ENCODE peak calls at places on chromosomes 11 and 22, in seven cellular contexts. O, R, Q, L, C, T and F are unnamed samples.

GRCh38 chr11:128525411-128526243 is 61.7 kb downstream of the ETS1 start:
- DNase-seq in O (no peak), R (no peak), Q (no peak), L (no peak), C (no peak), T (no peak), F (no peak)

GRCh38 chr11:118608268-118609214 is 1.1 kb downstream of the PHLDB1 start:
- DNase-seq in O (peak; percentile 56), R (peak; percentile 48), Q (peak; percentile 88), L (peak; percentile 57), C (no peak), T (no peak), F (peak; percentile 95)

GRCh38 chr11:101863361-101863760 is 51.4 kb upstream of the CEP126 start:
- DNase-seq in O (no peak), R (no peak), Q (no peak), L (no peak), C (no peak), T (no peak), F (no peak)

GRCh38 chr22:31647066-31647465 is 14.9 kb downstream of the PISD start:
- DNase-seq in O (no peak), R (no peak), Q (no peak), L (no peak), C (no peak), T (no peak), F (no peak)

GRCh38 chr22:39237276-39238123 is 7.3 kb downstream of the PDGFB start:
- DNase-seq in O (no peak), R (no peak), Q (peak; percentile 47), L (no peak), C (no peak), T (no peak), F (no peak)

GRCh38 chr11:64071849-64072248 is 36.1 kb downstream of the FLRT1 start:
- DNase-seq in O (no peak), R (no peak), Q (no peak), L (no peak), C (no peak), T (no peak), F (no peak)

GRCh38 chr11:1405186-1406020 is 15.7 kb downstream of the BRSK2 start:
- DNase-seq in O (no peak), R (no peak), Q (no peak), L (no peak), C (no peak), T (no peak), F (no peak)

GRCh38 chr11:69134957-69135356 is 20.8 kb upstream of the SMIM38 start:
- DNase-seq in O (no peak), R (no peak), Q (no peak), L (no peak), C (no peak), T (no peak), F (no peak)

GRCh38 chr22:25409240-25409639 is 155.2 kb upstream of the GRK3 start:
- DNase-seq in O (no peak), R (no peak), Q (peak; percentile 62), L (no peak), C (no peak), T (no peak), F (no peak)

GRCh38 chr11:65713212-65713969 is 1.3 kb downstream of the KAT5 start:
- DNase-seq in O (no peak), R (no peak), Q (no peak), L (no peak), C (no peak), T (no peak), F (no peak)

GRCh38 chr22:42084874-42085273 is 5.4 kb downstream of the SMDT1 start:
- DNase-seq in O (no peak), R (no peak), Q (no peak), L (no peak), C (no peak), T (no peak), F (no peak)

GRCh38 chr11:76270387-76270786 is 64.1 kb upstream of the WNT11 start:
- DNase-seq in O (no peak), R (peak; percentile 75), Q (no peak), L (no peak), C (no peak), T (no peak), F (no peak)

GRCh38 chr11:117457835-117458234 is 130.2 kb downstream of the CEP164 start:
- DNase-seq in O (peak; percentile 48), R (no peak), Q (no peak), L (no peak), C (no peak), T (no peak), F (no peak)

GRCh38 chr22:29346659-29347058 is 31.2 kb upstream of the RASL10A start:
- DNase-seq in O (no peak), R (no peak), Q (no peak), L (no peak), C (no peak), T (no peak), F (no peak)

GRCh38 chr11:67356867-67357561 is 3.7 kb upstream of the POLD4 start:
- DNase-seq in O (peak; percentile 74), R (no peak), Q (peak; percentile 61), L (peak; percentile 62), C (no peak), T (no peak), F (peak; percentile 84)

GRCh38 chr11:68810164-68810563 is 31.6 kb downstream of the CPT1A start:
- DNase-seq in O (peak; percentile 91), R (no peak), Q (peak; percentile 92), L (no peak), C (no peak), T (no peak), F (no peak)

GRCh38 chr11:12137938-12138731 is 27.7 kb downstream of the MICAL2 start:
- DNase-seq in O (no peak), R (no peak), Q (no peak), L (peak; percentile 84), C (no peak), T (no peak), F (peak; percentile 65)

GRCh38 chr11:33451364-33451763 is 194.2 kb downstream of the HIPK3 start:
- DNase-seq in O (no peak), R (no peak), Q (no peak), L (no peak), C (no peak), T (no peak), F (no peak)

GRCh38 chr11:132886335-132886734 is 646.0 kb downstream of the OPCML start:
- DNase-seq in O (no peak), R (no peak), Q (no peak), L (no peak), C (no peak), T (no peak), F (no peak)

GRCh38 chr11:130209128-130209932 is 49.7 kb downstream of the ST14 start:
- DNase-seq in O (peak; percentile 6), R (no peak), Q (peak; percentile 18), L (no peak), C (no peak), T (no peak), F (peak; percentile 66)

GRCh38 chr22:32355760-32356159 is 1.9 kb upstream of the RFPL3 start:
- DNase-seq in O (peak; percentile 15), R (no peak), Q (no peak), L (no peak), C (no peak), T (peak; percentile 48), F (no peak)

GRCh38 chr11:1165256-1166041 is 7.7 kb downstream of the MUC5AC start:
- DNase-seq in O (peak; percentile 3), R (no peak), Q (peak; percentile 12), L (no peak), C (no peak), T (no peak), F (peak; percentile 53)

GRCh38 chr11:105673089-105673488 is 63.2 kb downstream of the GRIA4 start:
- DNase-seq in O (peak; percentile 26), R (no peak), Q (peak; percentile 30), L (no peak), C (no peak), T (no peak), F (no peak)

GRCh38 chr22:20953668-20954500 is 13.2 kb upstream of the AIFM3 start:
- DNase-seq in O (peak; percentile 44), R (peak; percentile 27), Q (no peak), L (no peak), C (no peak), T (no peak), F (peak; percentile 66)

GRCh38 chr22:43013355-43014061 is 1.4 kb downstream of the PACSIN2 start:
- DNase-seq in O (peak; percentile 59), R (no peak), Q (no peak), L (no peak), C (no peak), T (no peak), F (no peak)

GRCh38 chr11:9219572-9219971 is 45.6 kb downstream of the DENND5A start:
- DNase-seq in O (no peak), R (peak; percentile 41), Q (no peak), L (no peak), C (no peak), T (no peak), F (no peak)

GRCh38 chr11:46603704-46604308 is 10.0 kb upstream of the AMBRA1 start:
- DNase-seq in O (no peak), R (no peak), Q (no peak), L (no peak), C (no peak), T (no peak), F (no peak)

GRCh38 chr11:95092549-95093324 is 3.1 kb downstream of the ENDOD1 start:
- DNase-seq in O (no peak), R (no peak), Q (no peak), L (peak; percentile 16), C (no peak), T (no peak), F (no peak)
- TF ChIP-seq POLR2A in O (no peak), R (no peak), Q (no peak), L (no peak), C (no peak), T (no peak), F (no peak)

GRCh38 chr11:4191031-4191571 is 96.5 kb downstream of the RRM1 start:
- DNase-seq in O (peak; percentile 22), R (no peak), Q (peak; percentile 89), L (no peak), C (no peak), T (no peak), F (peak; percentile 76)
- TF ChIP-seq POLR2A in O (no peak), R (no peak), Q (no peak), L (no peak), C (no peak), T (no peak), F (no peak)

GRCh38 chr22:50083462-50084081 is 1.7 kb downstream of the MLC1 start:
- DNase-seq in O (no peak), R (no peak), Q (no peak), L (no peak), C (no peak), T (no peak), F (no peak)
- TF ChIP-seq POLR2A in O (no peak), R (no peak), Q (no peak), L (no peak), C (no peak), T (no peak), F (no peak)

DNA sequence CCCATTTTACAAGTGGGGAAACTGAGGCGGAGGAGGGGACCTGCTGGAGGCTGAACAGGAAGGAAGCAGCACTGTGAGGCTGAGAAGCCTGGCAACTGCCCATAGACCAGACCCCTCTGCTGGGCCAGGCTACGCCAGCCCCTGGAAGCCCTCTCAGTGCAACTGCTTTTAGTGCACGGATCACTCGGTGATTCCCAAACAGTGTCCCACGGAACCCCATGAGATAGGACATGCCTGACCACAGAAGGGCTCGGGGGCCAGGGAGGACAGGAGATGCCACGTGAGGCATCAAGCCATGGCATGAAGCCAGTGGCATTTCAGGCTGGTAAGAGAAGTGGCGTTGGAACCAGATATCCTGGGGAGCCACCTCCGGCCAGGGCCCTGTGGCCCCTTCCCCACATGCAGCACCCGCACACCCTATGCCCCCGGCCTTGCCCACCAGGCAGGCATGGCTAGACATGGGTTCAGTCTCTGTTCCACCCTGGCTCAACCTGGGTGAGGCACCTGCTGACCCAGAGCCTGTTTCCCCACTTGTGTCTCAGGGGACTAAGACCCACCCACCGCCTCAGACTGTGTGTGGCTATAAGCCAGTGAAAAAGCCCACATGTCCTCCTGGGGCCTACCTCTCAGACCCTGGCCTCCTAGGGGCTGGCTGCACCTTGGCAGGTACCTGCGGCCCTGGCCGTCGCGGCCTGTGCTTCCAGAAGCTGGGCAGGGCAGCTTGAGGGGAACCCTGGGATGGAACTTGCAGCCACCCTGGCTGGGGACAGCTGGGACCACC is 84.1 kb downstream of the WNT7B start:
- DNase-seq in O (no peak), R (no peak), Q (peak; percentile 13), L (no peak), C (no peak), T (no peak), F (no peak)
- TF ChIP-seq POLR2A in O (no peak), R (no peak), Q (no peak), L (no peak), C (no peak), T (no peak), F (no peak)